ENCODE peak calls at places on chromosomes 16 and 17, in eight cellular contexts. I is HepG2, H is psoas muscle, M is upper lobe of right lung, J is AG04450, X is aorta, R is neural progenitor cell, A is endodermal cell. N is an unnamed sample.

GRCh38 chr16:80852261-80852872 is 48.0 kb upstream of the CDYL2 start:
- DNase-seq in I (peak), H (no peak), M (no peak), J (no peak), X (no peak), R (peak), A (peak), N (no peak)

GRCh38 chr16:88133507-88133843 is 182.2 kb downstream of the BANP start:
- DNase-seq in I (no peak), H (no peak), M (no peak), J (no peak), X (no peak), R (no peak), A (no peak), N (no peak)

GRCh38 chr16:54526916-54527315 is 240.3 kb upstream of the IRX3 start:
- DNase-seq in I (no peak), H (no peak), M (no peak), J (no peak), X (no peak), R (no peak), A (no peak), N (no peak)

GRCh38 chr17:27778193-27778592 is 22.1 kb downstream of the NOS2 start:
- DNase-seq in I (no peak), H (no peak), M (no peak), J (no peak), X (no peak), R (no peak), A (no peak), N (no peak)

GRCh38 chr16:24508614-24509013 is 30.8 kb upstream of the RBBP6 start:
- DNase-seq in I (no peak), H (peak), M (no peak), J (peak), X (no peak), R (no peak), A (no peak), N (no peak)

GRCh38 chr16:49592507-49593422 is 219.2 kb downstream of the C16orf78 start:
- DNase-seq in I (peak), H (peak), M (no peak), J (no peak), X (no peak), R (peak), A (peak), N (peak)

GRCh38 chr17:50883850-50884291 is 17.7 kb upstream of the TOB1 start:
- DNase-seq in I (no peak), H (no peak), M (no peak), J (no peak), X (no peak), R (no peak), A (peak), N (no peak)

GRCh38 chr16:53695070-53695469 is 8.6 kb downstream of the RPGRIP1L start:
- DNase-seq in I (no peak), H (no peak), M (no peak), J (peak), X (no peak), R (no peak), A (no peak), N (no peak)

GRCh38 chr16:46713634-46714033 is 24.2 kb downstream of the ORC6 start:
- DNase-seq in I (no peak), H (no peak), M (no peak), J (no peak), X (no peak), R (no peak), A (no peak), N (no peak)

DNA sequence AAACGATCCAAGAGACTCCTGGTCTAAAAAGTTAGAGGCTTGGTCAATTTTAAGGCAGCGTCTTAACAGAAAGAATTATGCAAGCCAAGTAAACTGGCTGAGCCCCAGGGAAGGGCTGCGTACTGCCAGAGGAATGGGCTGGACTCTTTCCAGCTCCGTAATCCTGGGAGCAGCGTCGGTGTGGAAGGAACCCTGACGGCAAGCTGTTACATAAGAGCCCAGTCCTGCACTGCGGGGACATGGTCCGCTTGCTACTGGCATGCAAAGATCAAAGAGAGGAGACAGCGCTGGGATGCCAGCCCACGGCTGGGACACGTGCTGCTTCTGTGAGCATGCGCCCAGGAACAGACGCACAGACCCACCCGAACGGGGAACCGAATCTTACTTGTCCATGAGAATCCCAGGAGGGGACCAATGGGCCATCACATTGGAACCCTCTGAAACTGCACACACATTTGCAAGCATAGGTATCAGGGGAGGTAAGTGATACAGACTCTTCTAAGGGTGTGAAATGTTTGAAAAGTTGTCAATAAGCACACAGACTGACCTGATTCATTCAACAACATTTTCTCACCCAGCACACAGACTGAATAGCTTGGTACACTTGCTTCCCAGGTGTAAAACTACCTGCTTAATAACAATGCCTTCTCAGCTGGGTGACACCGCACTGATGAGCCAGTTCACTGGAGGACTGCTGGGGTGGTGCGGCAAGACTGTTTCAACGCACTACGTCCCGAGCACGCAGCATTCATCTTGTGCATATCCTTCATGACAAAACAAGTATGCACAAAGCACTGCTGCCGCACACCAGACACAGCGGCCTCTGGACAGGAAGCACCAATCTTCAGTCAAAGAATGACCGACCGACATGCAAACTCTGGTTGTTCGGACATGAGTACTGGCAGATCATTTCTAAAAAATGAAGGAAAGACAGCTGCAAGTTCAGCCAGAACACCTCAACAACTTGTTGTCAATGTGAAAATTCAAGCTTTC is 94.9 kb downstream of the ANKRD11 start:
- DNase-seq in I (peak), H (peak), M (peak), J (peak), X (peak), R (peak), A (no peak), N (peak)
- H3K27ac ChIP-seq in I (peak), H (peak), M (peak), J (peak), X (no peak), R (peak), A (no peak), N (peak)

GRCh38 chr17:72977768-72978417 is 114.6 kb downstream of the SLC39A11 start:
- DNase-seq in I (no peak), H (no peak), M (no peak), J (no peak), X (no peak), R (no peak), A (no peak), N (no peak)
- H3K4me3 ChIP-seq in I (no peak), H (no peak), M (no peak), J (no peak), X (no peak), R (no peak), A (no peak), N (peak)

DNA sequence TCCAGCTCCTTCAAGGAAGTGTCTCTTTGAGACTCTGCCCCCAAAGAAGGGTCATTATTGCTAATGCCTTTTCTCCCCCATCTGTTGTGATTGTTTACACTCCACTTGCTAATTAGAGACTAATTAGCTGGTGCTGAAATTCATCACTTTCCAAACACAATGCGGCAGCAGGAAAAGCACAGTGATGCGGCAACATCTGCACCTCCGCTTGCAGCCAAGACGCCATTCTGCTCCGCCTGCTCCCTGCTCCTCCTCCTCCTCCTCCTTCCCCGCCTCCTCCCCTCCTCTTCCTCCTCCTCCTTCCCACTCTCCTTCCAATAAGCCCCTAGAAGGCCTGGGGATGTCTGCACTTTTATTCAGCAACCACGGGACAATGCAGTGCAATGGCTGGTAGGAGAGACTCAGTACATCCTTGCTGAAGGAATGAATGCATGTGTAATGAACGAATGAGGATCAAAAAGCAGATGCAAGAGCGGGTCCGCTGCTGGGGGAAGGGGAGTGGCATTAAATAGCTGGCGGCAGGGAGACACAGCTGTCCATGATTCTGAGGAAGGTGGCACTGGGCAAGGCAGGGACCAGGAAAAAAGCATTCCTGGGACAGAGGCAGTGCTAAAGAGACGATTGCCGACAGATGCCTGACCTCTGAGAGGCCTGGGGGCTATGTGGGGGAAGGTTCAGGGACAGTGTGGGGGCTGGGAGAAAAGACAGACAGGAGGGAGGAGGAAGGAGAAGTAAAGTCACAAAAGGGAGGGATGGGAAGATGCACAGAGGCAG is 110.3 kb downstream of the SDK2 start:
- DNase-seq in I (no peak), H (no peak), M (no peak), J (no peak), X (no peak), R (peak), A (peak), N (no peak)
- H3K27ac ChIP-seq in I (no peak), H (no peak), M (no peak), J (no peak), X (no peak), R (no peak), A (peak), N (no peak)

DNA sequence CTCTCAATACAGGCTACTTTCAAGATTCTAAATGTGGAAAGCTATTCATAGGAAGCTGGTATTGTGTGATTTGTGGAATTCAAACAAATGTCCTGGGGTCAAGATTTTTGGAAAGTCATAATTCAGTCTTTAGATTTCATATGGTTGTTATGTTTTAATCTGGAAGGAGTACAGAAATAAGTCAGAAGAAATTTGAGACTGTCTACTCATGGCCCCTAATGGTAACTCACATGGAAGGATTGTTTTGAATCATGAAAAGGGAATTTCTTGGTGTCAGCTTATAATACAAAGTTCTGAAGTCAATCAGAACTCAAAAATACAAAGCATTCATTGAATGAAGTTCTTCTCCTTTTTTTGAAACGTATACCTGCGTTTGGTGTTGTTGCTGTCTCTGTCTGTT is 3.1 kb downstream of the KCNJ2 start:
- DNase-seq in I (no peak), H (no peak), M (no peak), J (no peak), X (no peak), R (no peak), A (no peak), N (no peak)
- H3K4me3 ChIP-seq in I (no peak), H (peak), M (no peak), J (no peak), X (no peak), R (no peak), A (no peak), N (no peak)